ENCODE peak calls at places on chromosome 21, in nine cellular contexts. One of them, this sample, is unnamed.

GRCh38 chr21:25934771-25935224 is 200.0 kb downstream of the GABPA start:
- DNase-seq in sigmoid colon: peak; percentile 92
- DNase-seq in suprapubic skin: no peak
- DNase-seq in K562: no peak
- DNase-seq in stomach: peak; percentile 75
- DNase-seq in esophagus muscularis mucosa: no peak
- DNase-seq in HepG2: peak; percentile 44
- DNase-seq in H1: no peak
- DNase-seq in GM12878: no peak
- DNase-seq in this sample: peak; percentile 51

GRCh38 chr21:25850126-25850831 is 115.5 kb downstream of the GABPA start:
- DNase-seq in sigmoid colon: no peak
- DNase-seq in suprapubic skin: no peak
- DNase-seq in K562: no peak
- DNase-seq in stomach: no peak
- DNase-seq in esophagus muscularis mucosa: no peak
- DNase-seq in HepG2: no peak
- DNase-seq in H1: no peak
- DNase-seq in GM12878: no peak
- DNase-seq in this sample: no peak

GRCh38 chr21:31874817-31875216 is 2.0 kb downstream of the HUNK start:
- DNase-seq in sigmoid colon: no peak
- DNase-seq in suprapubic skin: no peak
- DNase-seq in K562: no peak
- DNase-seq in stomach: no peak
- DNase-seq in esophagus muscularis mucosa: no peak
- DNase-seq in HepG2: no peak
- DNase-seq in H1: peak; percentile 64
- DNase-seq in GM12878: no peak
- DNase-seq in this sample: peak; percentile 26

GRCh38 chr21:19981938-19982337 is 1016.3 kb upstream of the NCAM2 start:
- DNase-seq in sigmoid colon: no peak
- DNase-seq in suprapubic skin: no peak
- DNase-seq in K562: no peak
- DNase-seq in stomach: no peak
- DNase-seq in esophagus muscularis mucosa: no peak
- DNase-seq in HepG2: no peak
- DNase-seq in H1: no peak
- DNase-seq in GM12878: no peak
- DNase-seq in this sample: no peak

GRCh38 chr21:29248124-29248523 is 50.6 kb upstream of the BACH1 start:
- DNase-seq in sigmoid colon: no peak
- DNase-seq in suprapubic skin: no peak
- DNase-seq in K562: no peak
- DNase-seq in stomach: no peak
- DNase-seq in esophagus muscularis mucosa: no peak
- DNase-seq in HepG2: no peak
- DNase-seq in H1: no peak
- DNase-seq in GM12878: no peak
- DNase-seq in this sample: no peak

GRCh38 chr21:26148834-26149354 is 21.7 kb downstream of the APP start:
- DNase-seq in sigmoid colon: no peak
- DNase-seq in suprapubic skin: no peak
- DNase-seq in K562: no peak
- DNase-seq in stomach: no peak
- DNase-seq in esophagus muscularis mucosa: no peak
- DNase-seq in HepG2: no peak
- DNase-seq in H1: no peak
- DNase-seq in GM12878: no peak
- DNase-seq in this sample: no peak

GRCh38 chr21:14569868-14570267 is 23.8 kb upstream of the SAMSN1 start:
- DNase-seq in sigmoid colon: no peak
- DNase-seq in suprapubic skin: no peak
- DNase-seq in K562: no peak
- DNase-seq in stomach: no peak
- DNase-seq in esophagus muscularis mucosa: no peak
- DNase-seq in HepG2: no peak
- DNase-seq in H1: no peak
- DNase-seq in GM12878: no peak
- DNase-seq in this sample: no peak

GRCh38 chr21:44085491-44086321 is 21.5 kb upstream of the PWP2 start:
- DNase-seq in sigmoid colon: no peak
- DNase-seq in suprapubic skin: peak; percentile 60
- DNase-seq in K562: no peak
- DNase-seq in stomach: peak; percentile 33
- DNase-seq in esophagus muscularis mucosa: no peak
- DNase-seq in HepG2: no peak
- DNase-seq in H1: peak; percentile 26
- DNase-seq in GM12878: no peak
- DNase-seq in this sample: no peak

GRCh38 chr21:18403685-18404084 is at the start of gene TMPRSS15:
- DNase-seq in sigmoid colon: no peak
- DNase-seq in suprapubic skin: no peak
- DNase-seq in K562: no peak
- DNase-seq in stomach: no peak
- DNase-seq in esophagus muscularis mucosa: no peak
- DNase-seq in HepG2: no peak
- DNase-seq in H1: no peak
- DNase-seq in GM12878: no peak
- DNase-seq in this sample: no peak

GRCh38 chr21:27146268-27146667 is 179.4 kb upstream of the ADAMTS5 start:
- DNase-seq in sigmoid colon: no peak
- DNase-seq in suprapubic skin: no peak
- DNase-seq in K562: no peak
- DNase-seq in stomach: no peak
- DNase-seq in esophagus muscularis mucosa: no peak
- DNase-seq in HepG2: no peak
- DNase-seq in H1: no peak
- DNase-seq in GM12878: no peak
- DNase-seq in this sample: no peak

GRCh38 chr21:27154451-27155129 is 187.7 kb upstream of the ADAMTS5 start:
- DNase-seq in sigmoid colon: no peak
- DNase-seq in suprapubic skin: no peak
- DNase-seq in K562: no peak
- DNase-seq in stomach: no peak
- DNase-seq in esophagus muscularis mucosa: no peak
- DNase-seq in HepG2: no peak
- DNase-seq in H1: no peak
- DNase-seq in GM12878: no peak
- DNase-seq in this sample: no peak

GRCh38 chr21:27152996-27153395 is 186.1 kb upstream of the ADAMTS5 start:
- DNase-seq in sigmoid colon: no peak
- DNase-seq in suprapubic skin: no peak
- DNase-seq in K562: no peak
- DNase-seq in stomach: no peak
- DNase-seq in esophagus muscularis mucosa: no peak
- DNase-seq in HepG2: no peak
- DNase-seq in H1: no peak
- DNase-seq in GM12878: no peak
- DNase-seq in this sample: no peak

GRCh38 chr21:27145134-27145798 is 178.4 kb upstream of the ADAMTS5 start:
- DNase-seq in sigmoid colon: no peak
- DNase-seq in suprapubic skin: no peak
- DNase-seq in K562: no peak
- DNase-seq in stomach: no peak
- DNase-seq in esophagus muscularis mucosa: no peak
- DNase-seq in HepG2: no peak
- DNase-seq in H1: no peak
- DNase-seq in GM12878: no peak
- DNase-seq in this sample: no peak

GRCh38 chr21:27149034-27149433 is 182.1 kb upstream of the ADAMTS5 start:
- DNase-seq in sigmoid colon: no peak
- DNase-seq in suprapubic skin: no peak
- DNase-seq in K562: no peak
- DNase-seq in stomach: no peak
- DNase-seq in esophagus muscularis mucosa: no peak
- DNase-seq in HepG2: no peak
- DNase-seq in H1: no peak
- DNase-seq in GM12878: no peak
- DNase-seq in this sample: no peak
- TF ChIP-seq EP300 in sigmoid colon: no peak
- TF ChIP-seq EP300 in suprapubic skin: no peak
- TF ChIP-seq EP300 in K562: no peak
- TF ChIP-seq EP300 in stomach: no peak
- TF ChIP-seq EP300 in esophagus muscularis mucosa: no peak
- TF ChIP-seq EP300 in HepG2: no peak
- TF ChIP-seq EP300 in H1: no peak
- TF ChIP-seq EP300 in GM12878: no peak
- TF ChIP-seq EP300 in this sample: no peak

GRCh38 chr21:39094087-39094785 is 89.0 kb downstream of the PSMG1 start:
- DNase-seq in sigmoid colon: no peak
- DNase-seq in suprapubic skin: no peak
- DNase-seq in K562: no peak
- DNase-seq in stomach: no peak
- DNase-seq in esophagus muscularis mucosa: no peak
- DNase-seq in HepG2: no peak
- DNase-seq in H1: no peak
- DNase-seq in GM12878: no peak
- DNase-seq in this sample: no peak
- TF ChIP-seq CTCF in sigmoid colon: no peak
- TF ChIP-seq CTCF in suprapubic skin: no peak
- TF ChIP-seq CTCF in K562: no peak
- TF ChIP-seq CTCF in stomach: no peak
- TF ChIP-seq CTCF in esophagus muscularis mucosa: no peak
- TF ChIP-seq CTCF in HepG2: no peak
- TF ChIP-seq CTCF in H1: no peak
- TF ChIP-seq CTCF in GM12878: no peak
- TF ChIP-seq CTCF in this sample: no peak

GRCh38 chr21:33206771-33207290 is 22.9 kb upstream of the IFNAR2 start:
- DNase-seq in sigmoid colon: no peak
- DNase-seq in suprapubic skin: no peak
- DNase-seq in K562: no peak
- DNase-seq in stomach: no peak
- DNase-seq in esophagus muscularis mucosa: peak; percentile 68
- DNase-seq in HepG2: no peak
- DNase-seq in H1: peak; percentile 17
- DNase-seq in GM12878: no peak
- DNase-seq in this sample: no peak
- TF ChIP-seq POLR2AphosphoS5 in sigmoid colon: no peak
- TF ChIP-seq POLR2AphosphoS5 in suprapubic skin: no peak
- TF ChIP-seq POLR2AphosphoS5 in K562: no peak
- TF ChIP-seq POLR2AphosphoS5 in stomach: no peak
- TF ChIP-seq POLR2AphosphoS5 in esophagus muscularis mucosa: no peak
- TF ChIP-seq POLR2AphosphoS5 in HepG2: no peak
- TF ChIP-seq POLR2AphosphoS5 in H1: no peak
- TF ChIP-seq POLR2AphosphoS5 in GM12878: no peak
- TF ChIP-seq POLR2AphosphoS5 in this sample: no peak

GRCh38 chr21:46151261-46151988 is 4.0 kb downstream of the FTCD start:
- DNase-seq in sigmoid colon: peak; percentile 55
- DNase-seq in suprapubic skin: peak; percentile 78
- DNase-seq in K562: no peak
- DNase-seq in stomach: peak; percentile 20
- DNase-seq in esophagus muscularis mucosa: no peak
- DNase-seq in HepG2: no peak
- DNase-seq in H1: no peak
- DNase-seq in GM12878: no peak
- DNase-seq in this sample: peak; percentile 5
- TF ChIP-seq EP300 in sigmoid colon: no peak
- TF ChIP-seq EP300 in suprapubic skin: no peak
- TF ChIP-seq EP300 in K562: no peak
- TF ChIP-seq EP300 in stomach: no peak
- TF ChIP-seq EP300 in esophagus muscularis mucosa: no peak
- TF ChIP-seq EP300 in HepG2: no peak
- TF ChIP-seq EP300 in H1: no peak
- TF ChIP-seq EP300 in GM12878: no peak
- TF ChIP-seq EP300 in this sample: no peak

GRCh38 chr21:36756527-36756926 is 57.6 kb downstream of the SIM2 start:
- DNase-seq in sigmoid colon: no peak
- DNase-seq in suprapubic skin: no peak
- DNase-seq in K562: no peak
- DNase-seq in stomach: peak; percentile 11
- DNase-seq in esophagus muscularis mucosa: no peak
- DNase-seq in HepG2: peak; percentile 18
- DNase-seq in H1: no peak
- DNase-seq in GM12878: no peak
- DNase-seq in this sample: no peak

GRCh38 chr21:36753556-36753955 is 54.6 kb downstream of the SIM2 start:
- DNase-seq in sigmoid colon: no peak
- DNase-seq in suprapubic skin: no peak
- DNase-seq in K562: no peak
- DNase-seq in stomach: no peak
- DNase-seq in esophagus muscularis mucosa: no peak
- DNase-seq in HepG2: no peak
- DNase-seq in H1: no peak
- DNase-seq in GM12878: no peak
- DNase-seq in this sample: no peak

GRCh38 chr21:36754241-36754881 is 55.4 kb downstream of the SIM2 start:
- DNase-seq in sigmoid colon: no peak
- DNase-seq in suprapubic skin: no peak
- DNase-seq in K562: no peak
- DNase-seq in stomach: no peak
- DNase-seq in esophagus muscularis mucosa: no peak
- DNase-seq in HepG2: no peak
- DNase-seq in H1: no peak
- DNase-seq in GM12878: no peak
- DNase-seq in this sample: no peak

GRCh38 chr21:36759348-36760083 is 60.6 kb downstream of the SIM2 start:
- DNase-seq in sigmoid colon: no peak
- DNase-seq in suprapubic skin: no peak
- DNase-seq in K562: no peak
- DNase-seq in stomach: no peak
- DNase-seq in esophagus muscularis mucosa: no peak
- DNase-seq in HepG2: no peak
- DNase-seq in H1: no peak
- DNase-seq in GM12878: no peak
- DNase-seq in this sample: no peak

GRCh38 chr21:36757246-36757645 is 58.3 kb downstream of the SIM2 start:
- DNase-seq in sigmoid colon: no peak
- DNase-seq in suprapubic skin: no peak
- DNase-seq in K562: peak; percentile 24
- DNase-seq in stomach: no peak
- DNase-seq in esophagus muscularis mucosa: no peak
- DNase-seq in HepG2: no peak
- DNase-seq in H1: no peak
- DNase-seq in GM12878: no peak
- DNase-seq in this sample: no peak
- TF ChIP-seq CTCF in sigmoid colon: no peak
- TF ChIP-seq CTCF in suprapubic skin: no peak
- TF ChIP-seq CTCF in K562: no peak
- TF ChIP-seq CTCF in stomach: no peak
- TF ChIP-seq CTCF in esophagus muscularis mucosa: no peak
- TF ChIP-seq CTCF in HepG2: no peak
- TF ChIP-seq CTCF in H1: peak; percentile 8
- TF ChIP-seq CTCF in GM12878: no peak
- TF ChIP-seq CTCF in this sample: no peak

DNA sequence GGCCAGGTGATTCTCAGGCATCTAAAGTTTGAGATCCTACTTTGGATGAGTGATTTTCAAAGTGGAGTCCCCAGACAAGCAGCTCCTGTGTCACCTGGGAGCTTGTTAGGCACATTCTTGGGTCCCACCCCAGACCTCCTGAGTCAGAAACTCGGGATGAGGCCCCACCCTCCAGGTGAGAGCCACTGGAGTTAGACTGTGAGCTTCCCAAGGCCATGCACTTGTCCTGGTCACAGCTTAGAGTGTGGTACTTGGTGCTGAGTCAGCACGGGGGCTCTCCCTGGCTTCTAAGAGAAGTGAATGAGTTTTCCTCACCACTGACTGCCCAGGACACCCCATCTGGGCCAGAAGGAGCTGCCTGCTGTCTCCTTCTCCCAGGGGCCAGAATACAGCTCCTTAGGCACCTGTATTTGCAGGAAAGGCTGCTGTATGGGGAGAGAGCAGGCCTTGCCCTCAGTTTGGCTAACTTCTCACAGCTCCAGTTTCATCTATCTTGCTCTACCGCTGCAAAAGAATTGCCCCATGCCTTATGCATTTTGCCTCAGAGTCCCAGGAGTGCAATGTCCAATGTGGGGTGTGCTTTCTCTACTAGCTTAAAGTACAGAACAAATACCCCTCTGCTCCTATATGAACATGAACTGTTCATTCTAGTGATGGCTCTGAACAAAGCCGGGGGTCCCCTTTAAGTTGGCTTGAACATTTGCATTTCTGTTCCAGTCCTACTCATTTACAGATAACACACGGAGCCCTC is 98.1 kb downstream of the PSMG1 start:
- DNase-seq in sigmoid colon: no peak
- DNase-seq in suprapubic skin: no peak
- DNase-seq in K562: no peak
- DNase-seq in stomach: no peak
- DNase-seq in esophagus muscularis mucosa: no peak
- DNase-seq in HepG2: peak; percentile 73
- DNase-seq in H1: no peak
- DNase-seq in GM12878: no peak
- DNase-seq in this sample: no peak
- TF ChIP-seq POLR2AphosphoS5 in sigmoid colon: no peak
- TF ChIP-seq POLR2AphosphoS5 in suprapubic skin: no peak
- TF ChIP-seq POLR2AphosphoS5 in K562: no peak
- TF ChIP-seq POLR2AphosphoS5 in stomach: no peak
- TF ChIP-seq POLR2AphosphoS5 in esophagus muscularis mucosa: no peak
- TF ChIP-seq POLR2AphosphoS5 in HepG2: no peak
- TF ChIP-seq POLR2AphosphoS5 in H1: no peak
- TF ChIP-seq POLR2AphosphoS5 in GM12878: no peak
- TF ChIP-seq POLR2AphosphoS5 in this sample: no peak